ENCODE peak calls at places on chromosomes 13 and 19, in seven cellular contexts. One of them, this sample, is unnamed.

GRCh38 chr13:72208112-72208645 is 341.2 kb upstream of the DACH1 start:
- DNase-seq in astrocyte of the spinal cord: no peak
- DNase-seq in smooth muscle cell of the brain vasculature: no peak
- DNase-seq in activated naive CD4-positive, alpha-beta T cell: no peak
- DNase-seq in D341Med: no peak
- DNase-seq in activated effector memory CD4-positive, alpha-beta T cell treated with Interleukin-2 at 50 U/mL for 16 hours: no peak
- DNase-seq in RWPE1: no peak
- DNase-seq in this sample: no peak

GRCh38 chr13:110454956-110455355 is 106.6 kb downstream of the RAB20 start:
- DNase-seq in astrocyte of the spinal cord: no peak
- DNase-seq in smooth muscle cell of the brain vasculature: no peak
- DNase-seq in activated naive CD4-positive, alpha-beta T cell: no peak
- DNase-seq in D341Med: no peak
- DNase-seq in activated effector memory CD4-positive, alpha-beta T cell treated with Interleukin-2 at 50 U/mL for 16 hours: no peak
- DNase-seq in RWPE1: no peak
- DNase-seq in this sample: no peak

GRCh38 chr19:45420356-45420755 is 3.4 kb downstream of the ERCC1 start:
- DNase-seq in astrocyte of the spinal cord: no peak
- DNase-seq in smooth muscle cell of the brain vasculature: no peak
- DNase-seq in activated naive CD4-positive, alpha-beta T cell: no peak
- DNase-seq in D341Med: no peak
- DNase-seq in activated effector memory CD4-positive, alpha-beta T cell treated with Interleukin-2 at 50 U/mL for 16 hours: no peak
- DNase-seq in RWPE1: no peak
- DNase-seq in this sample: no peak

GRCh38 chr13:112708560-112709240 is 18.9 kb downstream of the ATP11A start:
- DNase-seq in astrocyte of the spinal cord: no peak
- DNase-seq in smooth muscle cell of the brain vasculature: no peak
- DNase-seq in activated naive CD4-positive, alpha-beta T cell: no peak
- DNase-seq in D341Med: no peak
- DNase-seq in activated effector memory CD4-positive, alpha-beta T cell treated with Interleukin-2 at 50 U/mL for 16 hours: no peak
- DNase-seq in RWPE1: no peak
- DNase-seq in this sample: no peak

GRCh38 chr19:53870485-53870844 is 2.8 kb downstream of the MYADM start:
- DNase-seq in astrocyte of the spinal cord: no peak
- DNase-seq in smooth muscle cell of the brain vasculature: no peak
- DNase-seq in activated naive CD4-positive, alpha-beta T cell: no peak
- DNase-seq in D341Med: no peak
- DNase-seq in activated effector memory CD4-positive, alpha-beta T cell treated with Interleukin-2 at 50 U/mL for 16 hours: no peak
- DNase-seq in RWPE1: no peak
- DNase-seq in this sample: no peak

GRCh38 chr13:101838305-101838835 is 385.9 kb downstream of the ITGBL1 start:
- DNase-seq in astrocyte of the spinal cord: peak
- DNase-seq in smooth muscle cell of the brain vasculature: peak
- DNase-seq in activated naive CD4-positive, alpha-beta T cell: no peak
- DNase-seq in D341Med: no peak
- DNase-seq in activated effector memory CD4-positive, alpha-beta T cell treated with Interleukin-2 at 50 U/mL for 16 hours: no peak
- DNase-seq in RWPE1: no peak
- DNase-seq in this sample: no peak

GRCh38 chr13:23630349-23631093 is 60.3 kb downstream of the TNFRSF19 start:
- DNase-seq in astrocyte of the spinal cord: no peak
- DNase-seq in smooth muscle cell of the brain vasculature: no peak
- DNase-seq in activated naive CD4-positive, alpha-beta T cell: no peak
- DNase-seq in D341Med: peak
- DNase-seq in activated effector memory CD4-positive, alpha-beta T cell treated with Interleukin-2 at 50 U/mL for 16 hours: no peak
- DNase-seq in RWPE1: no peak
- DNase-seq in this sample: no peak

GRCh38 chr13:89053418-89053817 is 1382.2 kb downstream of the SLITRK5 start:
- DNase-seq in astrocyte of the spinal cord: no peak
- DNase-seq in smooth muscle cell of the brain vasculature: no peak
- DNase-seq in activated naive CD4-positive, alpha-beta T cell: no peak
- DNase-seq in D341Med: no peak
- DNase-seq in activated effector memory CD4-positive, alpha-beta T cell treated with Interleukin-2 at 50 U/mL for 16 hours: no peak
- DNase-seq in RWPE1: no peak
- DNase-seq in this sample: no peak

GRCh38 chr13:50713849-50714248 is 129.6 kb downstream of the DLEU7 start:
- DNase-seq in astrocyte of the spinal cord: peak
- DNase-seq in smooth muscle cell of the brain vasculature: peak
- DNase-seq in activated naive CD4-positive, alpha-beta T cell: no peak
- DNase-seq in D341Med: no peak
- DNase-seq in activated effector memory CD4-positive, alpha-beta T cell treated with Interleukin-2 at 50 U/mL for 16 hours: no peak
- DNase-seq in RWPE1: no peak
- DNase-seq in this sample: no peak

GRCh38 chr13:112435973-112436372 is 59.8 kb downstream of the SPACA7 start:
- DNase-seq in astrocyte of the spinal cord: no peak
- DNase-seq in smooth muscle cell of the brain vasculature: no peak
- DNase-seq in activated naive CD4-positive, alpha-beta T cell: no peak
- DNase-seq in D341Med: no peak
- DNase-seq in activated effector memory CD4-positive, alpha-beta T cell treated with Interleukin-2 at 50 U/mL for 16 hours: no peak
- DNase-seq in RWPE1: no peak
- DNase-seq in this sample: no peak

GRCh38 chr19:49019242-49019932 is 2.5 kb upstream of the LHB start:
- DNase-seq in astrocyte of the spinal cord: no peak
- DNase-seq in smooth muscle cell of the brain vasculature: no peak
- DNase-seq in activated naive CD4-positive, alpha-beta T cell: peak
- DNase-seq in D341Med: peak
- DNase-seq in activated effector memory CD4-positive, alpha-beta T cell treated with Interleukin-2 at 50 U/mL for 16 hours: peak
- DNase-seq in RWPE1: peak
- DNase-seq in this sample: peak

GRCh38 chr19:16778796-16779411 is 50.3 kb upstream of the SIN3B start:
- DNase-seq in astrocyte of the spinal cord: peak
- DNase-seq in smooth muscle cell of the brain vasculature: peak
- DNase-seq in activated naive CD4-positive, alpha-beta T cell: no peak
- DNase-seq in D341Med: peak
- DNase-seq in activated effector memory CD4-positive, alpha-beta T cell treated with Interleukin-2 at 50 U/mL for 16 hours: peak
- DNase-seq in RWPE1: peak
- DNase-seq in this sample: no peak

GRCh38 chr19:33683881-33684549 is 62.3 kb downstream of the CHST8 start:
- DNase-seq in astrocyte of the spinal cord: peak
- DNase-seq in smooth muscle cell of the brain vasculature: no peak
- DNase-seq in activated naive CD4-positive, alpha-beta T cell: no peak
- DNase-seq in D341Med: peak
- DNase-seq in activated effector memory CD4-positive, alpha-beta T cell treated with Interleukin-2 at 50 U/mL for 16 hours: no peak
- DNase-seq in RWPE1: peak
- DNase-seq in this sample: no peak

GRCh38 chr13:65453982-65454381 is 1776.2 kb downstream of the PCDH9 start:
- DNase-seq in astrocyte of the spinal cord: no peak
- DNase-seq in smooth muscle cell of the brain vasculature: no peak
- DNase-seq in activated naive CD4-positive, alpha-beta T cell: no peak
- DNase-seq in D341Med: no peak
- DNase-seq in activated effector memory CD4-positive, alpha-beta T cell treated with Interleukin-2 at 50 U/mL for 16 hours: no peak
- DNase-seq in RWPE1: no peak
- DNase-seq in this sample: no peak

GRCh38 chr13:43021926-43022670 is 1.3 kb upstream of the DNAJC15 start:
- DNase-seq in astrocyte of the spinal cord: no peak
- DNase-seq in smooth muscle cell of the brain vasculature: no peak
- DNase-seq in activated naive CD4-positive, alpha-beta T cell: no peak
- DNase-seq in D341Med: no peak
- DNase-seq in activated effector memory CD4-positive, alpha-beta T cell treated with Interleukin-2 at 50 U/mL for 16 hours: no peak
- DNase-seq in RWPE1: no peak
- DNase-seq in this sample: no peak

GRCh38 chr19:47713046-47714021 is at the start of gene EHD2:
- DNase-seq in astrocyte of the spinal cord: peak
- DNase-seq in smooth muscle cell of the brain vasculature: no peak
- DNase-seq in activated naive CD4-positive, alpha-beta T cell: peak
- DNase-seq in D341Med: peak
- DNase-seq in activated effector memory CD4-positive, alpha-beta T cell treated with Interleukin-2 at 50 U/mL for 16 hours: peak
- DNase-seq in RWPE1: peak
- DNase-seq in this sample: peak

GRCh38 chr13:39149896-39150295 is 111.6 kb downstream of the NHLRC3 start:
- DNase-seq in astrocyte of the spinal cord: no peak
- DNase-seq in smooth muscle cell of the brain vasculature: no peak
- DNase-seq in activated naive CD4-positive, alpha-beta T cell: no peak
- DNase-seq in D341Med: no peak
- DNase-seq in activated effector memory CD4-positive, alpha-beta T cell treated with Interleukin-2 at 50 U/mL for 16 hours: no peak
- DNase-seq in RWPE1: no peak
- DNase-seq in this sample: no peak

GRCh38 chr13:49213997-49214916 is 5.9 kb upstream of the MLNR start:
- DNase-seq in astrocyte of the spinal cord: peak
- DNase-seq in smooth muscle cell of the brain vasculature: no peak
- DNase-seq in activated naive CD4-positive, alpha-beta T cell: no peak
- DNase-seq in D341Med: no peak
- DNase-seq in activated effector memory CD4-positive, alpha-beta T cell treated with Interleukin-2 at 50 U/mL for 16 hours: no peak
- DNase-seq in RWPE1: no peak
- DNase-seq in this sample: no peak

GRCh38 chr13:48492123-48493075 is 40.5 kb downstream of the RCBTB2 start:
- DNase-seq in astrocyte of the spinal cord: no peak
- DNase-seq in smooth muscle cell of the brain vasculature: no peak
- DNase-seq in activated naive CD4-positive, alpha-beta T cell: peak
- DNase-seq in D341Med: no peak
- DNase-seq in activated effector memory CD4-positive, alpha-beta T cell treated with Interleukin-2 at 50 U/mL for 16 hours: peak
- DNase-seq in RWPE1: no peak
- DNase-seq in this sample: peak

GRCh38 chr19:57888107-57888493 is 737 bp downstream of the ZNF814 start:
- DNase-seq in astrocyte of the spinal cord: no peak
- DNase-seq in smooth muscle cell of the brain vasculature: no peak
- DNase-seq in activated naive CD4-positive, alpha-beta T cell: no peak
- DNase-seq in D341Med: no peak
- DNase-seq in activated effector memory CD4-positive, alpha-beta T cell treated with Interleukin-2 at 50 U/mL for 16 hours: no peak
- DNase-seq in RWPE1: no peak
- DNase-seq in this sample: no peak

GRCh38 chr19:11384778-11385129 is 640 bp upstream of the EPOR start:
- DNase-seq in astrocyte of the spinal cord: no peak
- DNase-seq in smooth muscle cell of the brain vasculature: no peak
- DNase-seq in activated naive CD4-positive, alpha-beta T cell: no peak
- DNase-seq in D341Med: no peak
- DNase-seq in activated effector memory CD4-positive, alpha-beta T cell treated with Interleukin-2 at 50 U/mL for 16 hours: no peak
- DNase-seq in RWPE1: no peak
- DNase-seq in this sample: no peak

GRCh38 chr13:113119822-113120189 is 2.8 kb upstream of the F10 start:
- DNase-seq in astrocyte of the spinal cord: no peak
- DNase-seq in smooth muscle cell of the brain vasculature: no peak
- DNase-seq in activated naive CD4-positive, alpha-beta T cell: no peak
- DNase-seq in D341Med: no peak
- DNase-seq in activated effector memory CD4-positive, alpha-beta T cell treated with Interleukin-2 at 50 U/mL for 16 hours: no peak
- DNase-seq in RWPE1: no peak
- DNase-seq in this sample: no peak

GRCh38 chr13:23350009-23350408 is 83.5 kb downstream of the SACS start:
- DNase-seq in astrocyte of the spinal cord: no peak
- DNase-seq in smooth muscle cell of the brain vasculature: no peak
- DNase-seq in activated naive CD4-positive, alpha-beta T cell: no peak
- DNase-seq in D341Med: no peak
- DNase-seq in activated effector memory CD4-positive, alpha-beta T cell treated with Interleukin-2 at 50 U/mL for 16 hours: no peak
- DNase-seq in RWPE1: no peak
- DNase-seq in this sample: no peak

GRCh38 chr13:60836821-60837220 is 439.8 kb downstream of the TDRD3 start:
- DNase-seq in astrocyte of the spinal cord: no peak
- DNase-seq in smooth muscle cell of the brain vasculature: no peak
- DNase-seq in activated naive CD4-positive, alpha-beta T cell: no peak
- DNase-seq in D341Med: no peak
- DNase-seq in activated effector memory CD4-positive, alpha-beta T cell treated with Interleukin-2 at 50 U/mL for 16 hours: no peak
- DNase-seq in RWPE1: no peak
- DNase-seq in this sample: no peak

GRCh38 chr13:99996177-99996705 is 14.7 kb downstream of the ZIC2 start:
- DNase-seq in astrocyte of the spinal cord: peak
- DNase-seq in smooth muscle cell of the brain vasculature: no peak
- DNase-seq in activated naive CD4-positive, alpha-beta T cell: no peak
- DNase-seq in D341Med: no peak
- DNase-seq in activated effector memory CD4-positive, alpha-beta T cell treated with Interleukin-2 at 50 U/mL for 16 hours: no peak
- DNase-seq in RWPE1: no peak
- DNase-seq in this sample: no peak

GRCh38 chr19:33373701-33374405 is at the start of gene CEBPG:
- DNase-seq in astrocyte of the spinal cord: peak
- DNase-seq in smooth muscle cell of the brain vasculature: no peak
- DNase-seq in activated naive CD4-positive, alpha-beta T cell: peak
- DNase-seq in D341Med: peak
- DNase-seq in activated effector memory CD4-positive, alpha-beta T cell treated with Interleukin-2 at 50 U/mL for 16 hours: no peak
- DNase-seq in RWPE1: peak
- DNase-seq in this sample: peak

GRCh38 chr19:35404879-35405622 is 34.2 kb downstream of the GPR42 start:
- DNase-seq in astrocyte of the spinal cord: peak
- DNase-seq in smooth muscle cell of the brain vasculature: no peak
- DNase-seq in activated naive CD4-positive, alpha-beta T cell: no peak
- DNase-seq in D341Med: no peak
- DNase-seq in activated effector memory CD4-positive, alpha-beta T cell treated with Interleukin-2 at 50 U/mL for 16 hours: no peak
- DNase-seq in RWPE1: peak
- DNase-seq in this sample: no peak

GRCh38 chr19:34961775-34962174 is 2.3 kb downstream of the ZNF792 start:
- DNase-seq in astrocyte of the spinal cord: no peak
- DNase-seq in smooth muscle cell of the brain vasculature: no peak
- DNase-seq in activated naive CD4-positive, alpha-beta T cell: no peak
- DNase-seq in D341Med: no peak
- DNase-seq in activated effector memory CD4-positive, alpha-beta T cell treated with Interleukin-2 at 50 U/mL for 16 hours: no peak
- DNase-seq in RWPE1: no peak
- DNase-seq in this sample: no peak

GRCh38 chr13:48504606-48505369 is 28.1 kb downstream of the RCBTB2 start:
- DNase-seq in astrocyte of the spinal cord: no peak
- DNase-seq in smooth muscle cell of the brain vasculature: no peak
- DNase-seq in activated naive CD4-positive, alpha-beta T cell: no peak
- DNase-seq in D341Med: no peak
- DNase-seq in activated effector memory CD4-positive, alpha-beta T cell treated with Interleukin-2 at 50 U/mL for 16 hours: no peak
- DNase-seq in RWPE1: no peak
- DNase-seq in this sample: no peak

GRCh38 chr19:11152318-11153062 is 3.1 kb downstream of the SPC24 start:
- DNase-seq in astrocyte of the spinal cord: peak
- DNase-seq in smooth muscle cell of the brain vasculature: peak
- DNase-seq in activated naive CD4-positive, alpha-beta T cell: no peak
- DNase-seq in D341Med: no peak
- DNase-seq in activated effector memory CD4-positive, alpha-beta T cell treated with Interleukin-2 at 50 U/mL for 16 hours: no peak
- DNase-seq in RWPE1: peak
- DNase-seq in this sample: no peak

GRCh38 chr19:48127561-48127960 is 16.9 kb upstream of the PLA2G4C start:
- DNase-seq in astrocyte of the spinal cord: no peak
- DNase-seq in smooth muscle cell of the brain vasculature: no peak
- DNase-seq in activated naive CD4-positive, alpha-beta T cell: no peak
- DNase-seq in D341Med: no peak
- DNase-seq in activated effector memory CD4-positive, alpha-beta T cell treated with Interleukin-2 at 50 U/mL for 16 hours: no peak
- DNase-seq in RWPE1: no peak
- DNase-seq in this sample: no peak

GRCh38 chr13:110714798-110715394 is 1.4 kb downstream of the ING1 start:
- DNase-seq in astrocyte of the spinal cord: peak
- DNase-seq in smooth muscle cell of the brain vasculature: no peak
- DNase-seq in activated naive CD4-positive, alpha-beta T cell: no peak
- DNase-seq in D341Med: no peak
- DNase-seq in activated effector memory CD4-positive, alpha-beta T cell treated with Interleukin-2 at 50 U/mL for 16 hours: peak
- DNase-seq in RWPE1: no peak
- DNase-seq in this sample: peak

GRCh38 chr13:50646070-50646469 is 197.4 kb downstream of the DLEU7 start:
- DNase-seq in astrocyte of the spinal cord: peak
- DNase-seq in smooth muscle cell of the brain vasculature: no peak
- DNase-seq in activated naive CD4-positive, alpha-beta T cell: no peak
- DNase-seq in D341Med: no peak
- DNase-seq in activated effector memory CD4-positive, alpha-beta T cell treated with Interleukin-2 at 50 U/mL for 16 hours: no peak
- DNase-seq in RWPE1: no peak
- DNase-seq in this sample: no peak

GRCh38 chr19:6186435-6186834 is 51.0 kb downstream of the ACSBG2 start:
- DNase-seq in astrocyte of the spinal cord: no peak
- DNase-seq in smooth muscle cell of the brain vasculature: no peak
- DNase-seq in activated naive CD4-positive, alpha-beta T cell: no peak
- DNase-seq in D341Med: no peak
- DNase-seq in activated effector memory CD4-positive, alpha-beta T cell treated with Interleukin-2 at 50 U/mL for 16 hours: no peak
- DNase-seq in RWPE1: no peak
- DNase-seq in this sample: no peak